ENCODE peak calls at places on chromosomes 6 and 20, in eight cellular contexts. R is SK-N-SH, J is A549, L is IMR-90, O is HepG2, C is WTC11, Z is K562, E is H1. P is an unnamed sample.

GRCh38 chr20:458766-459165 is 3.6 kb downstream of the TBC1D20 start:
- DNase-seq in R (no peak), J (no peak), L (no peak), O (no peak), C (no peak), Z (no peak), E (no peak), P (no peak)

GRCh38 chr6:98800866-98801265 is 33.5 kb upstream of the POU3F2 start:
- DNase-seq in R (no peak), J (no peak), L (no peak), O (no peak), C (no peak), Z (no peak), E (no peak), P (no peak)

GRCh38 chr6:49980898-49981297 is 11.5 kb upstream of the DEFB113 start:
- DNase-seq in R (no peak), J (no peak), L (peak), O (no peak), C (no peak), Z (no peak), E (no peak), P (peak)

GRCh38 chr6:5979650-5980427 is 26.9 kb downstream of the NRN1 start:
- DNase-seq in R (no peak), J (no peak), L (peak), O (no peak), C (no peak), Z (no peak), E (no peak), P (no peak)

GRCh38 chr6:113642714-113643442 is 214.3 kb upstream of the MARCKS start:
- DNase-seq in R (peak), J (peak), L (peak), O (peak), C (peak), Z (peak), E (no peak), P (no peak)

GRCh38 chr6:134198093-134198492 is 119.8 kb downstream of the SGK1 start:
- DNase-seq in R (no peak), J (peak), L (no peak), O (peak), C (no peak), Z (no peak), E (no peak), P (no peak)

GRCh38 chr6:118506071-118506638 is 41.9 kb upstream of the PLN start:
- DNase-seq in R (no peak), J (no peak), L (peak), O (no peak), C (no peak), Z (peak), E (no peak), P (no peak)

GRCh38 chr6:7050911-7051779 is 56.6 kb upstream of the RREB1 start:
- DNase-seq in R (no peak), J (no peak), L (peak), O (no peak), C (peak), Z (no peak), E (peak), P (no peak)

GRCh38 chr20:44600758-44601562 is 18.6 kb downstream of the PKIG start:
- DNase-seq in R (no peak), J (no peak), L (peak), O (no peak), C (no peak), Z (no peak), E (no peak), P (no peak)

GRCh38 chr20:44598413-44599290 is 16.3 kb downstream of the PKIG start:
- DNase-seq in R (peak), J (no peak), L (no peak), O (no peak), C (no peak), Z (no peak), E (no peak), P (no peak)

GRCh38 chr20:44601801-44602204 is 19.4 kb downstream of the PKIG start:
- DNase-seq in R (no peak), J (no peak), L (peak), O (no peak), C (no peak), Z (no peak), E (no peak), P (no peak)

GRCh38 chr20:44599715-44600114 is 17.3 kb downstream of the PKIG start:
- DNase-seq in R (no peak), J (no peak), L (no peak), O (no peak), C (no peak), Z (no peak), E (no peak), P (no peak)

GRCh38 chr20:44600301-44600700 is 17.9 kb downstream of the PKIG start:
- DNase-seq in R (no peak), J (no peak), L (no peak), O (no peak), C (no peak), Z (no peak), E (no peak), P (no peak)
- TF ChIP-seq USF2 in R (no peak), J (no peak), L (no peak), O (no peak), C (no peak), Z (no peak), E (no peak), P (no peak)

GRCh38 chr20:4688342-4688741 is 33.4 kb upstream of the PRND start:
- DNase-seq in R (no peak), J (no peak), L (no peak), O (no peak), C (no peak), Z (no peak), E (no peak), P (no peak)
- TF ChIP-seq USF2 in R (no peak), J (no peak), L (no peak), O (no peak), C (no peak), Z (no peak), E (no peak), P (no peak)

GRCh38 chr6:154754152-154754551 is 20.9 kb downstream of the SCAF8 start:
- DNase-seq in R (no peak), J (no peak), L (peak), O (no peak), C (no peak), Z (no peak), E (no peak), P (no peak)
- TF ChIP-seq USF2 in R (no peak), J (no peak), L (no peak), O (no peak), C (no peak), Z (no peak), E (no peak), P (no peak)

GRCh38 chr6:34047913-34048867 is 97.7 kb downstream of the GRM4 start:
- DNase-seq in R (no peak), J (no peak), L (no peak), O (no peak), C (no peak), Z (no peak), E (no peak), P (no peak)

GRCh38 chr6:34051339-34051919 is 94.5 kb downstream of the GRM4 start:
- DNase-seq in R (no peak), J (no peak), L (no peak), O (no peak), C (no peak), Z (no peak), E (no peak), P (no peak)

GRCh38 chr6:34052071-34052825 is 93.6 kb downstream of the GRM4 start:
- DNase-seq in R (no peak), J (no peak), L (no peak), O (no peak), C (no peak), Z (no peak), E (no peak), P (no peak)

GRCh38 chr6:34050691-34051090 is 95.2 kb downstream of the GRM4 start:
- DNase-seq in R (no peak), J (no peak), L (no peak), O (no peak), C (no peak), Z (no peak), E (no peak), P (no peak)

DNA sequence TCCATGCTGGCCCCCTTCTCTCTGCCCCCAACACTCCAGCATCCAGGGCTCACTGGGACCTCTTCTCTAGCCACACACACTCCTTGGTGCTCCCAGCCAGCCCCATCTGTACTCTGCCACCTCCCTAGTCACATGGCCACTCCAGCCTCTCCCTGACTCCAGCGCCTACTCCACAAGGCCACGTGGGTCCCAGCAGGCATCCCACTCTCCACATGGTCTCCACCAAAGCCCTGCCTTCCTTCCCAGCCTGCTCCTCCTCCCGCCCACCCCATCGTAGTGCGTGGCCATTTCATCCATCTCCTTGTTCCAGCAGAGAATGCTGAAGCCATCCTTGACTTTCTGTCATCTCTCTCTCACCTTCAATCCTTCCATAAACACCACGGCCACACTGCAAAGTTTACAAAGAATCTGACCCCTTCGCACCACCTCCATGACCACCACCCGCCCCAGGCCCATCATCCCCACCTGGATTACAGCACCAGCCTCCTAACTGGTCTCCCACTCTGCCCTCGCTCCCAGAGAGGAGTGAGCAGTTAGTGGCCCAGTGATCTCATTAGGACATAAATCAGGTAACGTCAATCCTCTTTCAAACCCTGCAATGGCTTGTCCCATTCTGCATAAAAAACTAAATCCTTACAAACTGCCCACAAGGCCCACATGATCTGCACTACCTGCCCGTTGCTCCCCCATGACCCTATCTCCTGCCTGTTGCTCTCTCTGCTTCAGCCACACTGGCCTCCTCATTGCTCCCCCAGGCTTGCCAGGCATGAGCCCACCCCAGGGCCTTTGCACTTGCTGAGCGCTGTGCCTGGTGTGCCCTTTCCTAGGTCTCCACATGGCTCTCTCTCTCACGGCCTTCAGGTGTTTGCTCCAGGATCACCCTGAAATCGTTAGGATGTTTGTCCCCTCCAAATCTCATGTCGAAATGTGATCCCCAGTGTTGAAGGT is 96.2 kb downstream of the GRM4 start:
- DNase-seq in R (no peak), J (no peak), L (no peak), O (no peak), C (no peak), Z (no peak), E (no peak), P (no peak)
- TF ChIP-seq USF2 in R (no peak), J (no peak), L (peak), O (no peak), C (no peak), Z (no peak), E (no peak), P (no peak)

GRCh38 chr20:61963149-61963548 is 102.5 kb downstream of the TAF4 start:
- DNase-seq in R (no peak), J (no peak), L (no peak), O (no peak), C (no peak), Z (no peak), E (peak), P (no peak)
- TF ChIP-seq USF2 in R (no peak), J (no peak), L (no peak), O (no peak), C (no peak), Z (no peak), E (no peak), P (no peak)

GRCh38 chr6:105644073-105644489 is 241.2 kb upstream of the PREP start:
- DNase-seq in R (no peak), J (no peak), L (no peak), O (no peak), C (no peak), Z (no peak), E (no peak), P (no peak)
- TF ChIP-seq USF2 in R (no peak), J (no peak), L (no peak), O (no peak), C (no peak), Z (no peak), E (no peak), P (no peak)

DNA sequence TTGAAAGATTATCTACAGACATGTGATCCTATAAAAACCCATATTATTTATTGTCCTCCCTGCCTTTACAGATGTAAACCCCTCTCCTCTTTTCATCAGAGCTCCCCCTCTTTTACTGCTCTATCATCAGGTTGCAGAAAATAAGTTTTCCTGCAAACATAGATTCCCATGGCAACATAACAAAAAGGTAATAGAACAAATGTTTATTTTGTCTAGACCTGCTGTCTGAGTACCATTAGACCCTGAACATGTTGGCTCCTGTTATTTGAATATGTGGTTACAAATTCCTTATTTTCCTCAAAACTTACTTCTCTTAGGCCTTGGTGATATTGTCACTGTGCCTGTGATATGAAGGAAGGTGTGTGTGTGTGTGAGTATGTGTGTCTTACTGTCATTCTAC is 11.5 kb downstream of the MAPK14 start:
- DNase-seq in R (no peak), J (no peak), L (no peak), O (peak), C (no peak), Z (no peak), E (no peak), P (no peak)
- TF ChIP-seq USF2 in R (no peak), J (no peak), L (no peak), O (no peak), C (no peak), Z (no peak), E (no peak), P (no peak)

GRCh38 chr20:32822189-32822588 is 2.4 kb downstream of the MAPRE1 start:
- DNase-seq in R (no peak), J (no peak), L (no peak), O (no peak), C (no peak), Z (no peak), E (no peak), P (no peak)

GRCh38 chr20:32823078-32823477 is 3.3 kb downstream of the MAPRE1 start:
- DNase-seq in R (no peak), J (no peak), L (peak), O (peak), C (no peak), Z (no peak), E (no peak), P (no peak)

GRCh38 chr20:32823737-32824588 is 4.2 kb downstream of the MAPRE1 start:
- DNase-seq in R (no peak), J (no peak), L (peak), O (peak), C (no peak), Z (no peak), E (no peak), P (no peak)

GRCh38 chr20:32820698-32821378 is 1.1 kb downstream of the MAPRE1 start:
- DNase-seq in R (peak), J (no peak), L (no peak), O (no peak), C (no peak), Z (no peak), E (no peak), P (no peak)

DNA sequence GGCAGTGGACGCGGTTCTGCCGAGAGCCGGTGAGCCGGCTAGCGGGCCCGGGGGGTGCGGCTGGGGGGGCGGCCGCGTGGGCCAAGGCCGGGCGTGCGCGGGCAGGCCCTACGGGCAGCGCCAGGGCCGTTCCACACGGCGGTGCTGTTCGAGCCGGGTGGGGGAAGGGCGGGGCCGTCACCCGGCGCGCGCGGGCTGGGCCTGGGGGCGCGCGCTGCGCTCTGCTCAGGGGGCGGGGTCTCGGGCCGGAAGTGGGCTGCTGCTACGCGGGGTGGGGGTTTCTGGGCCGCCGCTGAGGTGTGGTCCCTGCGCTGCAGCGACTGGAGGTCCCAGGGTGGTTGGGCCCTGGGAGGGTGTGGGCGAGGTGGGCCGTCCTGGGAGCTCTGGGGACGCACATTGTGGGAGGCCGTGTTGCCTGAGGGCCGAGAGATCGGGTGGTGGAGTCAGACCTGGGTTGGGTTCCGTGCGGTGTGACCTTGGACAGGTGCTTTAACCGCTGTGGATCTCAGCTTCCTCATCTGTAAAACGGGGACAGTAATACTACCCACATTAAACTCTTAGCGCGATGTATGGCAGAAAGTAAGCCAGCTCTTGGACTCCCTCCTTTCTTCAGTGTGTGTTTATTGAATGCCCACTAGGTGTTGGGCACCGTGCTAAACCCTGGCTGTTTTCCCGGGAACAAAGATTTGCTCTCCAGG is 395 bp downstream of the MAPRE1 start:
- DNase-seq in R (peak), J (peak), L (peak), O (peak), C (peak), Z (peak), E (peak), P (no peak)
- TF ChIP-seq USF2 in R (no peak), J (no peak), L (no peak), O (no peak), C (no peak), Z (no peak), E (no peak), P (no peak)

GRCh38 chr6:92043782-92044181 is 1375.6 kb downstream of the EPHA7 start:
- DNase-seq in R (no peak), J (no peak), L (no peak), O (no peak), C (no peak), Z (no peak), E (no peak), P (no peak)
- TF ChIP-seq USF2 in R (no peak), J (no peak), L (no peak), O (no peak), C (no peak), Z (no peak), E (no peak), P (no peak)

P was measured in GM12878.